ENCODE peak calls at places on chromosomes 11 and 22, in eight cellular contexts. T is astrocyte, X is uterus, Z is brain microvascular endothelial cell, W is PC-9, O is GM13977, Y is GM20000, L is AG09319. E is an unnamed sample.
A peak's percentile ranks its signal among the peaks of the same experiment; 100 is the strongest.

GRCh38 chr11:68010058-68011041 is at the start of gene ALDH3B1:
- DNase-seq in X (peak; percentile 84), W (peak; percentile 98), T (peak; percentile 48), Z (peak; percentile 71), Y (no peak), L (peak; percentile 64), O (no peak), E (peak; percentile 96)

GRCh38 chr11:121540627-121541026 is 87.9 kb upstream of the SORL1-AS1 start:
- DNase-seq in X (no peak), Y (no peak), O (no peak), Z (no peak), L (no peak), T (peak; percentile 23), W (no peak), E (no peak)

GRCh38 chr22:27274770-27275449 is 526.6 kb downstream of the MN1 start:
- DNase-seq in Z (peak; percentile 11), T (peak; percentile 52), O (no peak), W (no peak), L (no peak), X (no peak), Y (no peak), E (no peak)

GRCh38 chr11:15342163-15342562 is 227.4 kb downstream of the INSC start:
- DNase-seq in O (no peak), L (no peak), X (no peak), T (no peak), Y (no peak), W (no peak), Z (no peak), E (no peak)

GRCh38 chr11:38460901-38461300 is 1862.9 kb upstream of the RAG2 start:
- DNase-seq in W (peak; percentile 73), T (peak; percentile 92), X (no peak), Y (no peak), L (peak; percentile 42), Z (peak; percentile 92), O (no peak), E (peak; percentile 91)

GRCh38 chr22:43114958-43115357 is 4.4 kb downstream of the BIK start:
- DNase-seq in X (no peak), Y (no peak), O (no peak), Z (no peak), W (no peak), L (no peak), T (no peak), E (no peak)

GRCh38 chr22:23835773-23836144 is 3.0 kb downstream of the DERL3 start:
- DNase-seq in X (no peak), W (no peak), O (no peak), T (no peak), Y (no peak), Z (no peak), L (no peak), E (no peak)

GRCh38 chr11:76648061-76648460 is 22.5 kb downstream of the LRRC32 start:
- DNase-seq in Z (no peak), W (no peak), L (no peak), T (no peak), Y (no peak), X (no peak), O (no peak), E (no peak)

GRCh38 chr11:92204731-92205130 is 19.9 kb upstream of the FAT3 start:
- DNase-seq in Y (no peak), X (no peak), L (no peak), O (no peak), W (no peak), T (peak; percentile 12), Z (no peak), E (no peak)

GRCh38 chr11:61111786-61112517 is 9.7 kb downstream of the CD5 start:
- DNase-seq in L (no peak), W (no peak), O (no peak), Z (no peak), Y (no peak), X (no peak), T (no peak), E (no peak)

GRCh38 chr11:71366076-71366475 is 82.1 kb downstream of the DHCR7 start:
- DNase-seq in Z (no peak), L (no peak), W (no peak), O (no peak), X (no peak), T (no peak), Y (no peak), E (no peak)

GRCh38 chr11:111336582-111337256 is 38.4 kb downstream of the POU2AF3 start:
- DNase-seq in W (no peak), T (peak; percentile 82), Z (no peak), L (peak; percentile 93), O (no peak), X (no peak), Y (no peak), E (no peak)

GRCh38 chr11:106231591-106231990 is 154.1 kb downstream of the AASDHPPT start:
- DNase-seq in Z (no peak), Y (no peak), X (no peak), W (peak; percentile 1), L (peak; percentile 1), O (no peak), T (peak; percentile 34), E (no peak)

GRCh38 chr11:2837096-2837601 is 48.4 kb downstream of the CDKN1C start:
- DNase-seq in L (peak; percentile 15), O (no peak), T (no peak), W (peak; percentile 61), X (peak; percentile 61), Z (peak; percentile 3), Y (no peak), E (no peak)
- TF ChIP-seq CTCF in L (peak; percentile 46), O (no peak), T (no peak), W (no peak), X (no peak), Z (peak; percentile 48), Y (no peak), E (peak; percentile 29)

GRCh38 chr22:31179345-31179744 is 19.4 kb downstream of the RNF185 start:
- DNase-seq in T (peak; percentile 55), L (no peak), O (no peak), W (peak; percentile 83), Y (no peak), Z (no peak), X (no peak), E (no peak)

GRCh38 chr22:31173386-31174145 is 13.6 kb downstream of the RNF185 start:
- DNase-seq in T (peak; percentile 92), O (no peak), W (no peak), L (no peak), X (no peak), Z (peak; percentile 69), Y (no peak), E (no peak)

GRCh38 chr22:31178859-31179258 is 18.9 kb downstream of the RNF185 start:
- DNase-seq in T (no peak), X (no peak), O (no peak), Y (no peak), W (no peak), Z (no peak), L (no peak), E (no peak)

GRCh38 chr22:31176923-31177322 is 16.9 kb downstream of the RNF185 start:
- DNase-seq in L (no peak), T (no peak), O (no peak), W (no peak), Y (no peak), X (no peak), Z (no peak), E (no peak)

DNA sequence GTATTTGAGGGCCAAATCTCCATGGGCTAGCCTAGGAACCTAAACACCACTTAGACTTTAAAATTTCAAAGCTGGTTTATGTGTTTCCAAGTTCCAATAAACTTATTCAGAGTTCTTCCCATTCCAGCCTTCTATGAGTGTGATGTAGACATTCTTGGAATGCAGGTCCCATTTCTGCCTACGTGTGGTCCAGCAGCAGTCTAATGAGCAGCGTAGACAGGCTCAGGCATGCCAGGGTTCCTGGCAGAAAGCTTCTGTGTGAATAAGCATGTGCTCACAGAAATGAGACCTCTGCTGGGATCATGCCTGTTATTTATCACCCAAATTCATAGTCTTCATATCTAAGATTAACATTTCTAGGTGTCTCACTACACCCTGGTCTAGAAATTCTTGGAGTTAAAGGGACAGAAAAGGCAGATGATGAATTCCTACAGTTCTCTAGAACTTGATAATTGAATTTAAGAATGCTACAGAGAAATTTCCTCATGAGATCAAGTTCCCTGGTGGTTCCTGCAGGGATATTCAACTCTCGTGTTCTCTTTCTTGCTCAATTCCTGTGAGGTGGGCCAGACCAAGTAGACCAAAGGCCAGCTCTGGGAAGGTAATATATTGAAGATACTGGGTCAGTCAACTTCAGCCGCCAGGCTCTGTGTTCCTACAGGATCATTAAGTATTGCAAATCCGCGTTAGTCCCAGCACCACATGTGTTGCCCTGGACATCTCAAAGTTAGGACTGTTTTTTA is 17.6 kb downstream of the RNF185 start:
- DNase-seq in W (peak; percentile 10), Z (peak; percentile 76), X (no peak), Y (no peak), T (peak; percentile 98), O (no peak), L (peak; percentile 65), E (no peak)
- TF ChIP-seq CTCF in W (no peak), Z (no peak), X (no peak), Y (no peak), T (peak; percentile 3), O (no peak), L (no peak), E (no peak)

GRCh38 chr11:18650859-18651557 is 16.9 kb upstream of the SPTY2D1 start:
- DNase-seq in T (no peak), W (peak; percentile 37), X (no peak), O (peak; percentile 57), Z (peak; percentile 36), L (peak; percentile 22), Y (peak; percentile 58), E (no peak)
- TF ChIP-seq CTCF in T (peak; percentile 50), W (peak; percentile 82), X (no peak), O (peak; percentile 79), Z (peak; percentile 76), L (peak; percentile 60), Y (peak; percentile 56), E (peak; percentile 56)

DNA sequence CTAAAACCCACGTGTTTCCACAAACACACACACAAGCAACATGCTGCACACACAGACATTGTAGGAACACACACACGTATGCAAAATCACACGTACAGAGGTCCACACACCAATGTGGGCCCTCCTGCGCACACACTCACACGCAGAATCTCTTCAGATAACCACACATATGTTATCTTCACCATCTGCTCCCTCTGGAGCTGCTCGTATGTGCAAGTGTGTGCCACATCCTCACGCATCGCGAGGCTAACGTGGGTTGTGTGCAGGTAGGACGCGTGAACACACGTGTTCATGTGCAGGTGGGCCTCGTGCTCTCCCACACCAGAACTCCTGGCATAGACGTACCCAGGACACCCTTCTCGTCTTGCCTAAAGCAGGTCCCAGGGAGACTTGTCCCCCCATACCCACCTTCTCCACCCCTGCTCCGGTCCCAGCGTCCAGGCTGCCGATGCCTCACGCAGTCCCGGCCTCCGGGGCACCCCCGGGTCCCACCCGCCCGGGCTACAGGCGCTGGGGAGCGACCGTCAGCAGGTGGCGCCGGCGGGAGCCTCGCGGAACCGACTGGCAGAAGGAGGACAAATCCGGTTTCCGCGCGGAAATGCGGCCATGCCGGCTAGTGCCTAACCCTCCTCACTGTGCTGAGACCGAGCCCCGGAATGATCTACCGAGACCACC is 10.3 kb upstream of the IGSF9B start:
- DNase-seq in O (no peak), X (peak; percentile 33), Y (no peak), T (no peak), W (no peak), L (no peak), Z (no peak), E (no peak)
- TF ChIP-seq CTCF in O (peak; percentile 36), X (peak; percentile 35), Y (no peak), T (no peak), W (no peak), L (peak; percentile 13), Z (peak; percentile 15), E (peak; percentile 34)